ENCODE peak calls at places on chromosomes 2 and 18, in four cellular contexts. N, X, H and F are unnamed samples.

GRCh38 chr2:109614715-109615636 is 812 bp downstream of the SOWAHC start:
- DNase-seq in N (peak; percentile 36), X (no peak), H (no peak), F (no peak)

GRCh38 chr2:39281391-39281790 is 37.6 kb upstream of the CDKL4 start:
- DNase-seq in N (no peak), X (no peak), H (no peak), F (no peak)

GRCh38 chr2:10868465-10869314 is 43.0 kb upstream of the KCNF1 start:
- DNase-seq in N (no peak), X (no peak), H (no peak), F (no peak)

GRCh38 chr2:1977655-1978054 is 233.3 kb upstream of the PXDN start:
- DNase-seq in N (no peak), X (no peak), H (no peak), F (no peak)

GRCh38 chr2:46296216-46296839 is 879 bp upstream of the EPAS1 start:
- DNase-seq in N (peak; percentile 48), X (no peak), H (no peak), F (no peak)

GRCh38 chr2:172823451-172823850 is 87.8 kb downstream of the RAPGEF4 start:
- DNase-seq in N (no peak), X (no peak), H (no peak), F (no peak)

GRCh38 chr2:2057125-2057721 is 273.9 kb downstream of the MYT1L start:
- DNase-seq in N (peak; percentile 46), X (peak; percentile 55), H (no peak), F (peak; percentile 27)

GRCh38 chr18:48428494-48429177 is 19.5 kb upstream of the ZBTB7C start:
- DNase-seq in N (no peak), X (no peak), H (no peak), F (no peak)

GRCh38 chr2:50785781-50786180 is 246.2 kb downstream of the NRXN1 start:
- DNase-seq in N (no peak), X (no peak), H (no peak), F (no peak)

GRCh38 chr18:61742555-61743429 is 150.0 kb downstream of the RNF152 start:
- DNase-seq in N (no peak), X (no peak), H (no peak), F (no peak)

GRCh38 chr2:64287321-64287720 is 143.1 kb upstream of the PELI1 start:
- DNase-seq in N (no peak), X (no peak), H (no peak), F (no peak)

GRCh38 chr2:30240162-30240696 is 8.9 kb downstream of the LBH start:
- DNase-seq in N (no peak), X (no peak), H (no peak), F (no peak)

GRCh38 chr2:3620834-3621233 is 25.9 kb downstream of the COLEC11 start:
- DNase-seq in N (no peak), X (no peak), H (peak; percentile 92), F (no peak)
- TF ChIP-seq ELF4 in N (no peak), X (no peak), H (no peak), F (no peak)

GRCh38 chr2:168428431-168428830 is 27.6 kb upstream of the CERS6 start:
- DNase-seq in N (no peak), X (no peak), H (no peak), F (no peak)

GRCh38 chr2:168424112-168424951 is 31.7 kb upstream of the CERS6 start:
- DNase-seq in N (no peak), X (no peak), H (no peak), F (no peak)

GRCh38 chr2:168426861-168427260 is 29.2 kb upstream of the CERS6 start:
- DNase-seq in N (no peak), X (no peak), H (no peak), F (no peak)

GRCh38 chr2:168427451-168427850 is 28.6 kb upstream of the CERS6 start:
- DNase-seq in N (no peak), X (no peak), H (no peak), F (no peak)

GRCh38 chr2:168422584-168422983 is 33.5 kb upstream of the CERS6 start:
- DNase-seq in N (no peak), X (no peak), H (no peak), F (no peak)
- TF ChIP-seq SP1 in N (no peak), X (no peak), H (no peak), F (no peak)

GRCh38 chr2:218271865-218272530 is 1.7 kb downstream of the PNKD start:
- DNase-seq in N (no peak), X (no peak), H (no peak), F (no peak)
- TF ChIP-seq ELF4 in N (no peak), X (no peak), H (no peak), F (no peak)

GRCh38 chr2:188966079-188966571 is 8.0 kb upstream of the COL3A1 start:
- DNase-seq in N (no peak), X (no peak), H (no peak), F (no peak)

GRCh38 chr2:188965554-188965953 is 8.6 kb upstream of the COL3A1 start:
- DNase-seq in N (no peak), X (no peak), H (no peak), F (no peak)

GRCh38 chr2:188966728-188967127 is 7.4 kb upstream of the COL3A1 start:
- DNase-seq in N (no peak), X (no peak), H (no peak), F (no peak)

GRCh38 chr2:188963738-188964137 is 10.4 kb upstream of the COL3A1 start:
- DNase-seq in N (no peak), X (no peak), H (no peak), F (no peak)

DNA sequence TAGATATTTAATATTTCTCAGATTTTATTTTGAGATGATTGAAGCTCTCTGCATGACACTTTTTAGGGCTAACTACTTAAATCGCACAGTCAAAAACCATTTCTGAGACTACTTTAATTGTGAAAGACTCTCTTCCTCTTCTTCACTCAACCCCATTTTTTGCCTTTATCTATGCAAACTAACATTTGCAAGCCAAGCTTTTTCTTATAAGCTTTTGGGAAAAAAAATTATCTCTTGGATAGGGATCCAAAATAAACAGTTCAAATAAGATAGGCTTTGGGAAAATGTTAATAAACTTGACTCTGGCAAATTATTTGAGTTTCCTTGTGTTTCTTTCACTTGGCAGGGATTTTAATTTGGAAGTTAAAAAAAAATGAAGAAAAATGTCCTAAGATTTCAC is 9.0 kb upstream of the COL3A1 start:
- DNase-seq in N (no peak), X (no peak), H (no peak), F (no peak)
- TF ChIP-seq SP1 in N (no peak), X (no peak), H (no peak), F (no peak)